ENCODE peak calls at places on chromosomes 5 and 9, in eight cellular contexts. M is OCI-M1; R is PC-3; H is GM12865; K is foreskin fibroblast; F is effector memory CD4-positive, alpha-beta T cell; Q is NB4; J is activated CD4-positive, alpha-beta T cell treated with anti-CD3 and anti-CD28 coated beads, Interleukin-2, amount 50 U/mL, for 1 hour. Z is an unnamed sample.
A peak's percentile ranks its signal among the peaks of the same experiment; 100 is the strongest.

GRCh38 chr5:75018805-75019587 is 33.4 kb downstream of the GCNT4 start:
- DNase-seq in M (no peak), F (no peak), J (no peak), Q (no peak), H (no peak), R (no peak), K (no peak), Z (no peak)

GRCh38 chr5:158174918-158175663 is 316.1 kb upstream of the CLINT1 start:
- DNase-seq in Q (peak; percentile 71), R (peak; percentile 90), F (no peak), H (peak; percentile 69), M (peak; percentile 66), K (peak; percentile 56), J (peak; percentile 29), Z (peak; percentile 34)

GRCh38 chr5:54835642-54836041 is 149.8 kb downstream of the ESM1 start:
- DNase-seq in F (no peak), Q (no peak), M (no peak), H (no peak), R (peak; percentile 4), K (peak; percentile 29), J (no peak), Z (no peak)

GRCh38 chr9:130331061-130331460 is 65.5 kb downstream of the HMCN2 start:
- DNase-seq in F (no peak), R (no peak), M (no peak), K (no peak), H (no peak), J (no peak), Q (no peak), Z (no peak)

GRCh38 chr9:19378647-19379046 is 1.4 kb downstream of the RPS6 start:
- DNase-seq in J (no peak), K (no peak), R (no peak), H (no peak), M (no peak), Q (peak; percentile 49), F (no peak), Z (no peak)

GRCh38 chr5:6636293-6636692 is 3.1 kb downstream of the SRD5A1 start:
- DNase-seq in R (peak; percentile 43), J (no peak), Q (no peak), H (no peak), F (no peak), M (no peak), K (no peak), Z (no peak)

GRCh38 chr9:36074870-36075532 is 38.3 kb downstream of the RECK start:
- DNase-seq in R (no peak), F (no peak), K (peak; percentile 84), M (peak; percentile 70), H (peak; percentile 3), J (no peak), Q (no peak), Z (no peak)

GRCh38 chr5:81629986-81630385 is 120.9 kb downstream of the SSBP2 start:
- DNase-seq in M (no peak), R (no peak), H (no peak), F (no peak), K (no peak), Q (no peak), J (no peak), Z (no peak)

GRCh38 chr5:56900858-56901578 is 8.4 kb upstream of the SETD9 start:
- DNase-seq in M (peak; percentile 75), F (no peak), K (peak; percentile 15), Q (peak; percentile 64), J (peak; percentile 11), H (peak; percentile 48), R (peak; percentile 56), Z (no peak)

GRCh38 chr5:102229685-102230084 is 66.4 kb downstream of the SLCO4C1 start:
- DNase-seq in R (no peak), K (no peak), H (no peak), Q (peak; percentile 17), F (no peak), M (peak; percentile 67), J (no peak), Z (no peak)

GRCh38 chr9:129697956-129698757 is 32.7 kb downstream of the PRRX2 start:
- DNase-seq in Q (no peak), J (no peak), H (no peak), M (no peak), K (peak; percentile 84), F (no peak), R (no peak), Z (no peak)

GRCh38 chr9:1871486-1872181 is 143.5 kb upstream of the SMARCA2 start:
- DNase-seq in Q (peak; percentile 22), K (no peak), J (no peak), M (peak; percentile 2), F (no peak), H (peak; percentile 16), R (no peak), Z (no peak)

GRCh38 chr5:27491047-27491446 is 452.7 kb upstream of the CDH9 start:
- DNase-seq in F (no peak), H (no peak), R (no peak), K (no peak), Q (no peak), M (no peak), J (no peak), Z (no peak)

GRCh38 chr9:137989999-137990715 is 112.6 kb downstream of the CACNA1B start:
- DNase-seq in F (no peak), J (no peak), R (no peak), Q (no peak), K (no peak), H (no peak), M (peak; percentile 92), Z (no peak)

GRCh38 chr5:66209350-66209749 is 65.2 kb downstream of the SREK1 start:
- DNase-seq in R (peak; percentile 88), J (no peak), M (no peak), F (no peak), H (no peak), Q (no peak), K (no peak), Z (peak; percentile 34)

GRCh38 chr9:72396247-72397091 is 31.5 kb upstream of the ZFAND5 start:
- DNase-seq in Q (peak; percentile 41), H (no peak), J (no peak), F (no peak), M (no peak), R (peak; percentile 59), K (peak; percentile 71), Z (no peak)

GRCh38 chr5:31942546-31942945 is 231.6 kb downstream of the GOLPH3 start:
- DNase-seq in K (no peak), H (no peak), Q (no peak), M (no peak), F (no peak), J (no peak), R (no peak), Z (no peak)

GRCh38 chr5:170546257-170546656 is 42.4 kb downstream of the KCNIP1 start:
- DNase-seq in K (no peak), Q (no peak), J (no peak), R (no peak), F (no peak), M (no peak), H (no peak), Z (no peak)

GRCh38 chr5:141669519-141669918 is 12.5 kb downstream of the ARAP3 start:
- DNase-seq in H (no peak), M (peak; percentile 23), K (no peak), R (no peak), F (no peak), J (no peak), Q (no peak), Z (no peak)

GRCh38 chr9:136365775-136366223 is 2.3 kb upstream of the DNLZ start:
- DNase-seq in H (no peak), Q (peak; percentile 51), K (no peak), M (no peak), F (no peak), J (no peak), R (no peak), Z (no peak)

GRCh38 chr9:89502038-89502601 is 4.2 kb upstream of the SEMA4D start:
- DNase-seq in Q (peak; percentile 47), F (peak; percentile 56), H (no peak), M (peak; percentile 65), K (no peak), R (no peak), J (peak; percentile 49), Z (no peak)

GRCh38 chr9:95574866-95575553 is 58.2 kb upstream of the PTCH1 start:
- DNase-seq in J (no peak), H (no peak), R (no peak), Q (no peak), M (no peak), K (no peak), F (no peak), Z (no peak)

GRCh38 chr5:139696167-139696893 is 48.2 kb downstream of the CXXC5 start:
- DNase-seq in J (no peak), R (no peak), H (no peak), K (no peak), M (no peak), F (no peak), Q (no peak), Z (no peak)